ENCODE peak calls at places on chromosomes 12 and 14, in ten cellular contexts. I is activated naive CD4-positive, alpha-beta T cell treated with Interleukin-2 at 50 U/mL for 16 hours; M is COR-L47; D is GM19239; K is D341Med; F is T follicular helper cell; T is glutamatergic neuron; N is putamen; Z is IMR-90; W is iris pigment epithelial cell. Q is an unnamed sample.

GRCh38 chr12:123889000-123889399 is 83.6 kb downstream of the CCDC92 start:
- DNase-seq in I (no peak), M (no peak), K (no peak), D (no peak), Z (no peak), N (no peak), W (no peak), T (no peak), F (no peak), Q (no peak)

GRCh38 chr14:73785834-73786631 is 65.6 kb upstream of the PTGR2 start:
- DNase-seq in I (peak), D (no peak), K (no peak), F (peak), W (peak), M (no peak), N (peak), T (peak), Z (peak), Q (peak)

GRCh38 chr14:69850086-69850735 is 29.0 kb upstream of the SMOC1 start:
- DNase-seq in T (no peak), M (no peak), Z (no peak), K (peak), N (peak), F (no peak), W (no peak), D (no peak), I (no peak), Q (no peak)

GRCh38 chr12:109608270-109608669 is 34.7 kb downstream of the MVK start:
- DNase-seq in Z (no peak), D (no peak), T (no peak), W (no peak), I (no peak), N (no peak), F (no peak), M (no peak), K (no peak), Q (no peak)

GRCh38 chr12:32302218-32302826 is 97.0 kb upstream of the FGD4 start:
- DNase-seq in T (no peak), F (no peak), I (no peak), Z (no peak), W (no peak), N (no peak), M (peak), D (peak), K (peak), Q (peak)

GRCh38 chr14:62654641-62655040 is 390.6 kb downstream of the KCNH5 start:
- DNase-seq in M (no peak), K (no peak), F (no peak), T (no peak), N (no peak), I (no peak), D (no peak), W (peak), Z (peak), Q (no peak)

GRCh38 chr14:104870368-104871144 is 5.5 kb downstream of the CEP170B start:
- DNase-seq in Z (no peak), D (no peak), T (peak), K (peak), F (peak), I (peak), W (no peak), M (no peak), N (no peak), Q (no peak)

GRCh38 chr12:132415456-132416120 is 74.4 kb upstream of the FBRSL1 start:
- DNase-seq in F (no peak), W (no peak), T (no peak), I (no peak), Z (no peak), K (no peak), D (no peak), M (no peak), N (no peak), Q (no peak)

GRCh38 chr12:108335349-108336119 is 3.6 kb downstream of the CMKLR1 start:
- DNase-seq in I (no peak), K (no peak), N (no peak), T (no peak), F (no peak), M (no peak), Z (no peak), D (peak), W (no peak), Q (no peak)

GRCh38 chr12:49548822-49549648 is 10.2 kb downstream of the KCNH3 start:
- DNase-seq in D (no peak), M (no peak), W (peak), F (no peak), Z (no peak), T (peak), K (peak), N (no peak), I (peak), Q (no peak)

GRCh38 chr12:74526535-74526934 is 11.1 kb upstream of the ATXN7L3B start:
- DNase-seq in I (no peak), Z (no peak), F (no peak), W (no peak), D (no peak), M (no peak), T (no peak), N (no peak), K (no peak), Q (no peak)

GRCh38 chr14:99156026-99156425 is 116.0 kb downstream of the BCL11B start:
- DNase-seq in N (no peak), W (no peak), T (no peak), F (no peak), I (no peak), D (no peak), K (no peak), Z (no peak), M (no peak), Q (no peak)

GRCh38 chr14:92937229-92937937 is 14.4 kb downstream of the CHGA start:
- DNase-seq in T (no peak), D (no peak), K (no peak), F (no peak), W (no peak), I (no peak), Z (no peak), N (no peak), M (peak), Q (no peak)

GRCh38 chr14:56120091-56120632 is 2.0 kb downstream of the PELI2 start:
- DNase-seq in T (no peak), F (no peak), M (no peak), D (no peak), I (no peak), K (no peak), W (peak), N (no peak), Z (peak), Q (peak)

GRCh38 chr14:65639216-65639615 is 226.7 kb downstream of the FUT8 start:
- DNase-seq in F (no peak), N (no peak), D (no peak), W (peak), Z (peak), K (no peak), I (no peak), M (no peak), T (no peak), Q (no peak)

GRCh38 chr14:88063807-88064206 is 58.9 kb downstream of the GPR65 start:
- DNase-seq in D (no peak), I (no peak), T (no peak), F (no peak), K (no peak), W (no peak), M (no peak), N (no peak), Z (no peak), Q (peak)

GRCh38 chr12:94725375-94726168 is 75.2 kb upstream of the TMCC3 start:
- DNase-seq in D (no peak), W (peak), M (peak), N (no peak), I (no peak), F (no peak), K (no peak), T (no peak), Z (peak), Q (peak)

GRCh38 chr14:74140374-74140850 is 55.7 kb downstream of the LIN52 start:
- DNase-seq in Z (no peak), T (peak), M (no peak), I (no peak), K (peak), W (no peak), N (no peak), F (no peak), D (no peak), Q (no peak)

GRCh38 chr12:122871851-122872785 is 23.8 kb downstream of the VPS37B start:
- DNase-seq in D (no peak), K (peak), I (peak), T (peak), Z (peak), W (peak), M (peak), F (no peak), N (peak), Q (peak)

GRCh38 chr12:105761075-105761474 is 377.7 kb downstream of the NUAK1 start:
- DNase-seq in T (no peak), I (no peak), D (no peak), Z (no peak), W (no peak), M (peak), K (no peak), F (no peak), N (no peak), Q (peak)

GRCh38 chr12:112852127-112852526 is 54.6 kb upstream of the OAS1 start:
- DNase-seq in K (no peak), W (no peak), F (no peak), Z (no peak), I (no peak), D (no peak), M (no peak), T (no peak), N (no peak), Q (no peak)